ENCODE peak calls at places on chromosomes 4 and X, in seven cellular contexts. Z is H1, H is K562, F is GM12891, X is HepG2, D is SK-N-SH, Q is GM12878. Y is an unnamed sample.

GRCh38 chr4:173529505-173530325 is at the start of gene HAND2:
- DNase-seq in Z (no peak), H (peak), F (no peak), X (no peak), D (peak), Q (no peak), Y (no peak)

GRCh38 chrX:100812216-100813158 is 7.7 kb upstream of the CSTF2 start:
- DNase-seq in Z (no peak), H (no peak), F (no peak), X (no peak), D (no peak), Q (no peak), Y (no peak)

GRCh38 chr4:73867783-73868182 is 1.4 kb upstream of the CXCL1 start:
- DNase-seq in Z (no peak), H (no peak), F (no peak), X (no peak), D (no peak), Q (no peak), Y (no peak)

GRCh38 chrX:129744881-129745321 is 6.1 kb downstream of the XPNPEP2 start:
- DNase-seq in Z (no peak), H (no peak), F (no peak), X (no peak), D (no peak), Q (no peak), Y (no peak)

GRCh38 chr4:15778742-15779231 is 659 bp downstream of the CD38 start:
- DNase-seq in Z (no peak), H (no peak), F (peak), X (no peak), D (no peak), Q (no peak), Y (peak)

GRCh38 chrX:105882581-105883275 is 60.4 kb downstream of the NRK start:
- DNase-seq in Z (no peak), H (no peak), F (no peak), X (no peak), D (no peak), Q (no peak), Y (no peak)

GRCh38 chr4:177380730-177381287 is 61.4 kb downstream of the AGA start:
- DNase-seq in Z (peak), H (peak), F (no peak), X (peak), D (peak), Q (no peak), Y (no peak)

GRCh38 chr4:1291091-1291490 is 1.4 kb downstream of the MAEA start:
- DNase-seq in Z (no peak), H (no peak), F (no peak), X (no peak), D (no peak), Q (no peak), Y (no peak)

GRCh38 chr4:57119054-57119651 is 9.0 kb upstream of the IGFBP7 start:
- DNase-seq in Z (no peak), H (no peak), F (no peak), X (no peak), D (no peak), Q (no peak), Y (no peak)

GRCh38 chrX:102659790-102660757 is 8.8 kb downstream of the GPRASP1 start:
- DNase-seq in Z (no peak), H (peak), F (peak), X (peak), D (peak), Q (peak), Y (peak)

GRCh38 chr4:89290727-89291126 is 16.9 kb downstream of the GPRIN3 start:
- DNase-seq in Z (no peak), H (no peak), F (no peak), X (no peak), D (no peak), Q (no peak), Y (no peak)

GRCh38 chr4:54658321-54659093 is 750 bp downstream of the KIT start:
- DNase-seq in Z (no peak), H (peak), F (peak), X (peak), D (peak), Q (no peak), Y (peak)

GRCh38 chrX:56728752-56729151 is 291 bp upstream of the NBDY start:
- DNase-seq in Z (no peak), H (peak), F (no peak), X (no peak), D (no peak), Q (no peak), Y (no peak)

GRCh38 chr4:168269879-168270278 is 48.7 kb downstream of the DDX60 start:
- DNase-seq in Z (no peak), H (no peak), F (no peak), X (no peak), D (no peak), Q (no peak), Y (no peak)

GRCh38 chrX:49001521-49002090 is 458 bp downstream of the GRIPAP1 start:
- DNase-seq in Z (peak), H (peak), F (no peak), X (peak), D (peak), Q (peak), Y (no peak)

GRCh38 chr4:160180206-160180605 is 1077.3 kb downstream of the RAPGEF2 start:
- DNase-seq in Z (no peak), H (no peak), F (no peak), X (no peak), D (no peak), Q (no peak), Y (no peak)

GRCh38 chr4:181432347-181432746 is 810.9 kb upstream of the TENM3 start:
- DNase-seq in Z (peak), H (no peak), F (no peak), X (no peak), D (no peak), Q (no peak), Y (no peak)

GRCh38 chr4:38600575-38600974 is 63.4 kb upstream of the KLF3 start:
- DNase-seq in Z (no peak), H (no peak), F (no peak), X (no peak), D (no peak), Q (no peak), Y (no peak)

GRCh38 chrX:96361844-96362243 is 322.8 kb upstream of the DIAPH2 start:
- DNase-seq in Z (no peak), H (no peak), F (no peak), X (no peak), D (no peak), Q (no peak), Y (no peak)

GRCh38 chrX:154593201-154593600 is 8.3 kb downstream of the CTAG1A start:
- DNase-seq in Z (no peak), H (no peak), F (no peak), X (no peak), D (no peak), Q (no peak), Y (no peak)

GRCh38 chr4:89331637-89332544 is 24.3 kb upstream of the GPRIN3 start:
- DNase-seq in Z (no peak), H (no peak), F (no peak), X (no peak), D (no peak), Q (no peak), Y (no peak)

GRCh38 chr4:185204238-185204910 is 574 bp upstream of the CFAP97 start:
- DNase-seq in Z (no peak), H (no peak), F (no peak), X (no peak), D (no peak), Q (no peak), Y (no peak)

GRCh38 chr4:37946503-37947179 is 13.6 kb upstream of the PTTG2 start:
- DNase-seq in Z (no peak), H (no peak), F (no peak), X (no peak), D (no peak), Q (no peak), Y (no peak)

GRCh38 chrX:848366-848765 is 217.8 kb downstream of the SHOX start:
- DNase-seq in Z (no peak), H (no peak), F (no peak), X (no peak), D (no peak), Q (no peak), Y (no peak)

GRCh38 chr4:184163813-184164212 is 53.9 kb downstream of the ENPP6 start:
- DNase-seq in Z (no peak), H (peak), F (peak), X (peak), D (peak), Q (no peak), Y (no peak)

GRCh38 chr4:183637461-183637860 is 21.5 kb downstream of the RWDD4 start:
- DNase-seq in Z (no peak), H (no peak), F (no peak), X (no peak), D (no peak), Q (no peak), Y (no peak)

GRCh38 chr4:118033148-118034060 is 882 bp upstream of the NDST3 start:
- DNase-seq in Z (no peak), H (no peak), F (peak), X (no peak), D (peak), Q (no peak), Y (peak)

GRCh38 chr4:173656898-173657297 is 126.9 kb upstream of the HAND2 start:
- DNase-seq in Z (no peak), H (no peak), F (no peak), X (no peak), D (no peak), Q (no peak), Y (no peak)

GRCh38 chr4:33606951-33607350 is 2637.4 kb downstream of the ARAP2 start:
- DNase-seq in Z (no peak), H (no peak), F (no peak), X (no peak), D (no peak), Q (no peak), Y (no peak)

GRCh38 chrX:65522739-65523372 is 11.7 kb downstream of the LAS1L start:
- DNase-seq in Z (no peak), H (no peak), F (no peak), X (no peak), D (no peak), Q (no peak), Y (no peak)

DNA sequence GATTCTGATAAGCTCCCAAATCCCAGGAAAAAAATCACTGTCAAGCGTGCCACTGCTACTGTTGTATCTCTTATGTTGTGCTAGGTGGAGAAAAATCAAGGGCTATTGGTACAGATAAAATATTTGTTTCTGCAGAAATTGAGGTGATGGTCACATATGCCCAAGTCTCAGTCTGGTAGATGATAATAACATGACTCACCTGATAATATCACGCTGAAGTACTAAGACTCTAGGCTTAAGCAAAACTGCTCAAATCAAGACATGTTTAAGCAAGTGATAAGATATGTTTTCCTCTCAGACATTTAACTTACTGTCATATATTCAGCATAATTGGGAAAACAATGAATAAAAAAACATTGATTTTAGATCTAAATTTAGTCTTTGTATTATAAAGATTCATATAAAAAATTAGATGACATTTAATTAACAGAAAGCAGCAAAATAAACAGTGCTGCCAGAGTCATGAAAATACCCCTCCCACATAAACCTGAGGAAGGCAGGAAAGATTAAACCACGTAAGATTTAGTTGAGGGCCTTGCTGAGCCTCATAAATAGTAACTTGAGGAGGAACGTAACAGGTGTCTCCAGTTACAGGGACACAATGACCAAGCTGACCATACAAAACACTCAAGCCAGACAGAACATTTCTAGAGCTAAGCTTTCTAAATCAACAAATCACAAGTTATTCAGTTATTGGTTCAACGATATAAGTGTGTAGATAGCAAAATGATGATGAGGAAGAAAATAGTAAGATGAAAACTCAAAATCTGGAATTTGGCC is 143.5 kb downstream of the CHM start:
- DNase-seq in Z (no peak), H (no peak), F (no peak), X (no peak), D (no peak), Q (no peak), Y (no peak)
- TF ChIP-seq TAF1 in Z (no peak), H (no peak), F (no peak), X (no peak), D (no peak), Q (no peak), Y (no peak)

DNA sequence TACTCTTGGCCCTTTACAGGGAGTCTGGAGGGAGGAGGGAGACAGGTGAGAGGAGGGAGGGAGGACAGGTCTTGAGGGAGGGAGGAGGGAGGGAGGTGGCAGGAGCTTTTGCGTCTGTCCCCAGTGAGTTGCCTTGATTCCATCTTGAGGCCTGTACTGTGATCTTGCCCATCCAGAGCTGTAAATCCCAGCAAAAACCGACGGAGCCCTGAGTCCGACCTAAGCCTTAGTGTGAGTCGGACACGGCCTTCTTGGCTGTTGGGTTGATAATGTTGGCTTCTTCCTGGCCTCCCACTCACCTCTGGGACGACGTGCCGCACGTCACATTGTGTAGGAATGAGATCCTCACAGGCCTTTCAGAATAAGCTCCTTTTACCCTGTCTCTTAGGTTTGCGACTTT is 72.5 kb downstream of the RGS12 start:
- DNase-seq in Z (no peak), H (no peak), F (no peak), X (no peak), D (no peak), Q (no peak), Y (no peak)
- TF ChIP-seq TAF1 in Z (no peak), H (no peak), F (no peak), X (no peak), D (no peak), Q (no peak), Y (no peak)

DNA sequence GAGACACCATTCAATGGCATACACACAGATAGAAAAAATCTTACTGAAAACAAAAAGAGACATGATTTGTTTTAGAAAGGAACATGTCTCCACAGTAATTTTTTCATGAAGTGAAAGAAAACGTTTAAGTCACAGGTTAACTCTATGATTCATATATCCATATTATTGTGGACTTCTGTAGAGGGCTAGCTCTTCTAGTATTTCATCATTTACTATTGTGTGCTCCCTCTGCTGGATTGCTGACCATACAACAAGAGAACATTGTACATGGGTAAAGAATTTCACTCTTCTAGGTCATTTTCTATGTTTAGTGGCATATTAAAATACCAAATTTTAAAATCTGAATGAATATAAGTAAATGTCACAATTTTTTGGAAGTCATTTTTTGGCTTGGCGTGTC is 91.8 kb upstream of the POU3F4 start:
- DNase-seq in Z (no peak), H (no peak), F (no peak), X (no peak), D (peak), Q (no peak), Y (no peak)
- TF ChIP-seq TAF1 in Z (no peak), H (no peak), F (no peak), X (no peak), D (no peak), Q (no peak), Y (no peak)

GRCh38 chrX:44767308-44767707 is 76.5 kb upstream of the DUSP21 start:
- DNase-seq in Z (no peak), H (no peak), F (no peak), X (no peak), D (no peak), Q (no peak), Y (no peak)

GRCh38 chrX:44775726-44776125 is 68.1 kb upstream of the DUSP21 start:
- DNase-seq in Z (no peak), H (no peak), F (no peak), X (no peak), D (no peak), Q (no peak), Y (no peak)

GRCh38 chrX:44765556-44765955 is 78.3 kb upstream of the DUSP21 start:
- DNase-seq in Z (no peak), H (no peak), F (no peak), X (no peak), D (no peak), Q (no peak), Y (no peak)

DNA sequence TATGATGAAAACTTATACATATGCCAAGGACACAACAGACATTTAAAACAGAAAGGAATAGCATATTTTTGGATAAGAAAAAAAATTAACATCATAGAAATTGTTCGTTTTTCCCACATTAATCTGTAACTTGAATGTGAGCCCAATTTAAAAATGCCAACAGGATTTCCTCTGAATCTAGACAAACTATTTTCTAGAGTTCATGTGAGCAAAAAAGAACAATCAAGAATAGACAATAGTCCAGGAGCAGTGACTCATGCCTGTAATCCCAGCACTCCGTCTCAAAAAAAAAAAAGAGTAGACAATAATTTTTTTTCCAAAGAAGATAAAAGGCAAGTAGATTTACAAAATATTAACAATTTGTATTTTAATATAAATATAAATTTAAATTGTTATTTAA is 73.7 kb upstream of the DUSP21 start:
- DNase-seq in Z (no peak), H (no peak), F (no peak), X (no peak), D (no peak), Q (no peak), Y (no peak)
- TF ChIP-seq TAF1 in Z (no peak), H (no peak), F (no peak), X (no peak), D (no peak), Q (no peak), Y (no peak)

DNA sequence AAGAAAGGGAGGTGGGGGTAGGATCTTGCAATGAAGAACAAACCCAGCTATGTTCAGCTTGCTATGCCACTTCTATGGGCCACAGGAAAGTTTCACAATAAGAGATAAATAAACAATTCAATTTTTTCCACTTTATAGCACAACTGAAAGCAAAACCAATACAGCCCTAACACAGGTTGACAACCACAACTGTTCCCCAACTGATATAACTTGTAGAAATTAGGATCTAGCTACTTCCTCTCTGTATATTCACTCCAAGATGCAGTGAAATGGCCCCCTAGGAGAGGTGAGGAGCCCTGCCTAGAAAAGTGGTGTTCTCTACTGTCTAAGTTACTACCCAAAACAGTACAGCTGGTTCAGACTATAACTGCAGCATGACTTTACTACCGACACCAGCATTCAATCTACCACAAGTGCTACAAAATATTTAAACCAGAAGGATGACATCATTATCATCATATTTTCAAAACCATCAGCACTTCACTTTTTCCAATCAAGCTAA is 77.0 kb downstream of the FBXW7 start:
- DNase-seq in Z (no peak), H (no peak), F (no peak), X (peak), D (no peak), Q (peak), Y (no peak)
- TF ChIP-seq TAF1 in Z (no peak), H (no peak), F (no peak), X (no peak), D (no peak), Q (no peak), Y (no peak)

GRCh38 chr4:128387600-128388351 is 100.2 kb upstream of the PGRMC2 start:
- DNase-seq in Z (no peak), H (no peak), F (no peak), X (no peak), D (no peak), Q (no peak), Y (no peak)

GRCh38 chr4:128390475-128390996 is 102.9 kb upstream of the PGRMC2 start:
- DNase-seq in Z (no peak), H (no peak), F (no peak), X (no peak), D (no peak), Q (no peak), Y (no peak)

GRCh38 chr4:128386761-128387599 is 99.4 kb upstream of the PGRMC2 start:
- DNase-seq in Z (no peak), H (peak), F (no peak), X (no peak), D (peak), Q (no peak), Y (no peak)

GRCh38 chr4:128385683-128386304 is 98.2 kb upstream of the PGRMC2 start:
- DNase-seq in Z (no peak), H (no peak), F (no peak), X (peak), D (no peak), Q (no peak), Y (no peak)

GRCh38 chr4:128388352-128388630 is 100.7 kb upstream of the PGRMC2 start:
- DNase-seq in Z (no peak), H (no peak), F (no peak), X (no peak), D (no peak), Q (no peak), Y (no peak)
- TF ChIP-seq TAF1 in Z (no peak), H (no peak), F (no peak), X (no peak), D (no peak), Q (no peak), Y (no peak)

DNA sequence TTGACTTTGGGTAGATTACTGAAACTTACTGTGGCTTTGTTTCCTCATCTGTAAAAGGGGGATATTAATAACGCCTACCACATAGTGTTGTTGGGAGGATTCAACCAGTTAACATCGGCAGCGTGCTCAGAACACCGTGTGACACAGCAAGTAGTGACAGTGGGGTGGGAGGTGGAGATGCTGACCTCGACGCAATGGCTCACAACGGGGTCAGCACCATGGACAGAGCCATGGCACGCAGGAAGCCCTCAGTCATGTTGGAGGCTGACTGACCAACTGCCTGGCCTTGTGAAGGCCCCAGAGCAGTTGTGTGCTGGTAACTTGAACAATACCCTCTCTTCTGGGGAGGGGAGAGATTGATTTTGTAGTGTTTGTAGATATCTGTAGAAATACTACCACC is 93.2 kb downstream of the WFS1 start:
- DNase-seq in Z (no peak), H (peak), F (no peak), X (peak), D (no peak), Q (no peak), Y (no peak)
- TF ChIP-seq TAF1 in Z (no peak), H (no peak), F (no peak), X (no peak), D (no peak), Q (no peak), Y (no peak)

GRCh38 chrX:12956704-12957541 is 18.0 kb upstream of the TMSB4X start:
- DNase-seq in Z (no peak), H (peak), F (no peak), X (no peak), D (peak), Q (peak), Y (peak)
- TF ChIP-seq TAF1 in Z (no peak), H (peak), F (peak), X (no peak), D (peak), Q (peak), Y (no peak)